ENCODE peak calls at places on chromosomes 7 and 10, in seven cellular contexts. H is stimulated activated CD8-positive, alpha-beta memory T cell treated with anti-CD3 and anti-CD28 coated beads, Interleukin-2, amount 100 ng/mL, for 48 hours; C is stimulated activated CD4-positive, alpha-beta T cell treated with anti-CD3 and anti-CD28 coated beads, Interleukin-12 subunit alpha, Interleukin-12 subunit beta, amount 100 ng/mL, for 48 hours; Z is hepatocyte; B is kidney glomerular epithelial cell; R is PC-3; N is T-helper 17 cell. V is an unnamed sample.

GRCh38 chr10:116838143-116838725 is 11.1 kb upstream of the ENO4 start:
- DNase-seq in H (no peak), C (no peak), Z (no peak), B (no peak), R (no peak), N (no peak), V (no peak)

GRCh38 chr10:90450797-90451196 is 407.0 kb downstream of the HTR7 start:
- DNase-seq in H (no peak), C (no peak), Z (no peak), B (no peak), R (peak; percentile 57), N (no peak), V (peak; percentile 57)

GRCh38 chr10:126110434-126110833 is 214.1 kb downstream of the FANK1 start:
- DNase-seq in H (no peak), C (no peak), Z (no peak), B (peak; percentile 70), R (no peak), N (no peak), V (no peak)

GRCh38 chr10:80144302-80145131 is 12.0 kb downstream of the PLAC9 start:
- DNase-seq in H (no peak), C (peak; percentile 17), Z (no peak), B (no peak), R (peak; percentile 97), N (peak; percentile 15), V (peak; percentile 91)

GRCh38 chr10:71136036-71136690 is 76.2 kb upstream of the UNC5B start:
- DNase-seq in H (no peak), C (no peak), Z (no peak), B (no peak), R (no peak), N (no peak), V (no peak)

GRCh38 chr7:98984126-98984525 is 105.8 kb downstream of the TRRAP start:
- DNase-seq in H (no peak), C (no peak), Z (no peak), B (no peak), R (no peak), N (no peak), V (no peak)

GRCh38 chr10:131684976-131685375 is 215.8 kb upstream of the PPP2R2D start:
- DNase-seq in H (no peak), C (no peak), Z (no peak), B (no peak), R (no peak), N (no peak), V (no peak)

GRCh38 chr10:101614957-101615759 is 27.0 kb downstream of the DPCD start:
- DNase-seq in H (no peak), C (no peak), Z (no peak), B (no peak), R (no peak), N (no peak), V (no peak)

GRCh38 chr10:121788717-121789116 is 139.1 kb downstream of the ATE1 start:
- DNase-seq in H (no peak), C (no peak), Z (no peak), B (no peak), R (no peak), N (no peak), V (peak; percentile 87)

GRCh38 chr7:100137851-100138760 is 10.6 kb upstream of the LAMTOR4 start:
- DNase-seq in H (no peak), C (no peak), Z (no peak), B (peak; percentile 10), R (no peak), N (no peak), V (peak; percentile 72)

GRCh38 chr7:1925349-1925748 is 255.3 kb downstream of the ELFN1 start:
- DNase-seq in H (no peak), C (no peak), Z (no peak), B (no peak), R (peak; percentile 6), N (no peak), V (no peak)

GRCh38 chr10:12586724-12587123 is 237.4 kb downstream of the CAMK1D start:
- DNase-seq in H (no peak), C (no peak), Z (no peak), B (no peak), R (no peak), N (no peak), V (peak; percentile 20)

GRCh38 chr10:78599122-78599853 is 469.5 kb upstream of the ZMIZ1 start:
- DNase-seq in H (no peak), C (no peak), Z (no peak), B (no peak), R (peak; percentile 41), N (no peak), V (no peak)

GRCh38 chr10:489335-489734 is 200.1 kb downstream of the DIP2C start:
- DNase-seq in H (no peak), C (no peak), Z (no peak), B (no peak), R (no peak), N (no peak), V (no peak)

GRCh38 chr10:77156406-77156879 is 481.2 kb downstream of the KCNMA1 start:
- DNase-seq in H (no peak), C (no peak), Z (no peak), B (peak; percentile 72), R (peak; percentile 98), N (no peak), V (no peak)

GRCh38 chr10:18659784-18660561 is 742 bp downstream of the ARL5B start:
- DNase-seq in H (no peak), C (no peak), Z (peak; percentile 67), B (peak; percentile 45), R (peak; percentile 63), N (no peak), V (peak; percentile 90)

GRCh38 chr7:26398436-26399308 is 107.0 kb downstream of the SNX10 start:
- DNase-seq in H (peak; percentile 40), C (peak; percentile 21), Z (peak; percentile 87), B (peak; percentile 39), R (peak; percentile 70), N (no peak), V (peak; percentile 94)

GRCh38 chr7:142240546-142240945 is 17.3 kb downstream of the PRSS58 start:
- DNase-seq in H (no peak), C (no peak), Z (no peak), B (no peak), R (no peak), N (no peak), V (no peak)

V was measured in DMS53.